ENCODE peak calls at places on chromosomes 11 and 22, in ten cellular contexts. Q, R, B, X, Z, J, N, O, K and L are unnamed samples.

GRCh38 chr11:33642461-33643166 is 58.0 kb downstream of the C11orf91 start:
- DNase-seq in Q (no peak), R (no peak), B (no peak), X (no peak), Z (no peak), J (no peak), N (no peak), O (no peak), K (no peak), L (no peak)

GRCh38 chr11:3138178-3139085 is 26.7 kb downstream of the OSBPL5 start:
- DNase-seq in Q (no peak), R (peak), B (no peak), X (no peak), Z (no peak), J (peak), N (no peak), O (no peak), K (no peak), L (no peak)

GRCh38 chr22:35421121-35421520 is 21.2 kb downstream of the MCM5 start:
- DNase-seq in Q (no peak), R (no peak), B (no peak), X (no peak), Z (no peak), J (no peak), N (no peak), O (no peak), K (no peak), L (no peak)

GRCh38 chr11:76166314-76166713 is 40.0 kb downstream of the WNT11 start:
- DNase-seq in Q (no peak), R (no peak), B (no peak), X (no peak), Z (no peak), J (no peak), N (no peak), O (no peak), K (no peak), L (no peak)

GRCh38 chr22:43658823-43659222 is 153.3 kb downstream of the EFCAB6 start:
- DNase-seq in Q (no peak), R (no peak), B (no peak), X (no peak), Z (no peak), J (no peak), N (no peak), O (no peak), K (no peak), L (no peak)

GRCh38 chr22:44782286-44782830 is 30.0 kb downstream of the ARHGAP8 start:
- DNase-seq in Q (no peak), R (no peak), B (no peak), X (no peak), Z (peak), J (no peak), N (no peak), O (peak), K (no peak), L (no peak)

GRCh38 chr11:120931057-120931779 is 92.7 kb upstream of the TBCEL start:
- DNase-seq in Q (no peak), R (no peak), B (no peak), X (peak), Z (no peak), J (no peak), N (no peak), O (no peak), K (no peak), L (no peak)

GRCh38 chr11:125221499-125221898 is 56.9 kb downstream of the PKNOX2 start:
- DNase-seq in Q (no peak), R (no peak), B (no peak), X (no peak), Z (no peak), J (no peak), N (no peak), O (no peak), K (no peak), L (no peak)

GRCh38 chr11:287821-288327 is 1.1 kb upstream of the PGGHG start:
- DNase-seq in Q (peak), R (peak), B (no peak), X (no peak), Z (no peak), J (peak), N (peak), O (no peak), K (no peak), L (no peak)

GRCh38 chr11:114285599-114285998 is 10.6 kb upstream of the NNMT start:
- DNase-seq in Q (no peak), R (no peak), B (peak), X (no peak), Z (no peak), J (no peak), N (no peak), O (no peak), K (no peak), L (no peak)

GRCh38 chr11:16454284-16454683 is 97.9 kb upstream of the SOX6 start:
- DNase-seq in Q (no peak), R (no peak), B (peak), X (no peak), Z (no peak), J (no peak), N (no peak), O (no peak), K (no peak), L (no peak)

GRCh38 chr11:67356867-67357561 is 3.7 kb upstream of the POLD4 start:
- DNase-seq in Q (peak), R (peak), B (peak), X (peak), Z (peak), J (peak), N (peak), O (peak), K (no peak), L (peak)
- H3K4me3 ChIP-seq in Q (no peak), R (no peak), B (no peak), X (peak), Z (no peak), J (no peak), N (no peak), O (peak), K (no peak), L (no peak)

DNA sequence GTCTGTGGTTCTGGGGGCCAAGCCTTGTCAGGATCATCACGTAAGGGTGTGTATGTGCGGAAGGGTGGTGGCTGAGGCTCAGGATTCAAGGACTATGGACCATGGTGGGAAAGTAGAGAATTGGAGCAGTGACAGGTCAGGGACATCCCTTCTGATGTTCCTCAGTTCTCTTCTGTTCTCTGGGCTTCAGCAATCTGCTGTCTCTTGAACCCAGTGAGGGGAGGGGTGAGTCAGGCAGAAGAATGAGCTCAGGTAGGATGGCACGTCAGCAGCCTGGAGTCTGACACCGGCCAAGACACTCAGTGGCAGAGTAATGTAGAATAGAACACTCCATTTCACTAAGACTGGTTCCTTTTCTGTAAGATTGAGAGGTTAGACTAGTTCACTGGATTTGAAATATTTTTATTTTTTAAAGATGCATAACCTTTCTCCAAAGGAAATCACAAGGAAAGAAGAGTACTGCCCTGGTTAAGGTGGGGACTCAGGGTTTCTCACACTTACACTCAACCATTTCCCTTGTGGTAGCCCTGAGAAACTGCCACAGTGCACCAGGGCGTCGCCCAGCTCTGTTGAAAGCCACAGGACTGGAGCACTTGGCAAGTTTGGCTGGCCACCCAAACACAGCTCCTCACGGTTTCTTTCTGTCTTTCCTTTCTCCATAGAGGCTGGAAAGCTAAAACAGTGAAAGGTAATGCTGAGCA is 23.2 kb upstream of the MICAL2 start:
- DNase-seq in Q (no peak), R (no peak), B (peak), X (no peak), Z (no peak), J (no peak), N (no peak), O (peak), K (no peak), L (no peak)
- TF ChIP-seq CTCF in Q (no peak), R (no peak), B (peak), X (no peak), Z (no peak), J (no peak), N (peak), O (no peak), K (no peak), L (no peak)

GRCh38 chr22:41596776-41597634 is 7.4 kb upstream of the PMM1 start:
- DNase-seq in Q (peak), R (peak), B (peak), X (peak), Z (peak), J (peak), N (peak), O (peak), K (peak), L (peak)
- H3K27ac ChIP-seq in Q (peak), R (no peak), B (no peak), X (no peak), Z (peak), J (peak), N (peak), O (no peak), K (peak), L (peak)

GRCh38 chr11:131910491-131911387 is 540.3 kb downstream of the NTM start:
- DNase-seq in Q (no peak), R (no peak), B (peak), X (no peak), Z (no peak), J (no peak), N (no peak), O (no peak), K (no peak), L (no peak)
- H3K4me3 ChIP-seq in Q (peak), R (no peak), B (peak), X (no peak), Z (no peak), J (peak), N (no peak), O (peak), K (peak), L (peak)

DNA sequence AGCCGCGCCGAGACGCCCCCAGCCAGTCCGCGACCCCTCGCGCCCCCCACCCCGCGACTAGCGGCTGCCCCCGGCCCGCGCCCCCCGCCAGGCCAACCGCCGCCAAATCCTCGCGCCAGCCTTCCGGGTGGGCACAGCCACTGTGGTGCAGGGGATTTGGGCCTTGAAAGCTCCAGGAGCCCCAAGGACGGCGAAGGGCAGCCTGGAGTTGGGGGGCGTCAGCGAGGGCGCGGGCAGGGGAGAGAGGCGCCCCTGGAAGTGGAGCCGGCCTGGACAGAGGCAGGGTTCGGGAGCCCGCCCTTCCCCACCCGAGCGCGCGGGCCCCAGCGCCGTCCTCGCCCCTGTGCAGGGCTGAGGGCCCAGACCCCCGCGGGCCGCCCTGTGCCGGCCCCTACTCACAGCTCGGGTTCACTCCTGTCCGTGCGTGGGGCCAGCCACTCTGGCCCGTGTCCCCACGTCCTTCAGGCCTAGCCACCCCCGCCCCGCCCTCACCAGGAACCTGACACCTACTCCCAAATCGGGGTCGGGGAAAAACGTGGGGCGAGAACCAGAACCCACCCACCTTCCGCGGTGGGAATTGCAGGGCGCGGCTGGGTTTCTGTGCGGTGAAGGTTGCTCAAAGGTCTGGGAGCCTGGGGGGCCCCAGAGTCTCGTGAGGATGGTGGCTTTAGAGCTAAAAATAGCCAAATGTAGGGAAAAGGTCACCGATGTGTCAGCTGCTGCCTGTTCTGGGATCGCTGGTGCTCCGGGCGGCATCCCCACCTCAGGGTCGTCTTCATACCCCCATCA is at the start of gene CPT1B:
- DNase-seq in Q (peak), R (no peak), B (peak), X (no peak), Z (no peak), J (no peak), N (no peak), O (no peak), K (no peak), L (no peak)
- TF ChIP-seq CTCF in Q (no peak), R (no peak), B (no peak), X (no peak), Z (no peak), J (no peak), N (no peak), O (no peak), K (no peak), L (no peak)

DNA sequence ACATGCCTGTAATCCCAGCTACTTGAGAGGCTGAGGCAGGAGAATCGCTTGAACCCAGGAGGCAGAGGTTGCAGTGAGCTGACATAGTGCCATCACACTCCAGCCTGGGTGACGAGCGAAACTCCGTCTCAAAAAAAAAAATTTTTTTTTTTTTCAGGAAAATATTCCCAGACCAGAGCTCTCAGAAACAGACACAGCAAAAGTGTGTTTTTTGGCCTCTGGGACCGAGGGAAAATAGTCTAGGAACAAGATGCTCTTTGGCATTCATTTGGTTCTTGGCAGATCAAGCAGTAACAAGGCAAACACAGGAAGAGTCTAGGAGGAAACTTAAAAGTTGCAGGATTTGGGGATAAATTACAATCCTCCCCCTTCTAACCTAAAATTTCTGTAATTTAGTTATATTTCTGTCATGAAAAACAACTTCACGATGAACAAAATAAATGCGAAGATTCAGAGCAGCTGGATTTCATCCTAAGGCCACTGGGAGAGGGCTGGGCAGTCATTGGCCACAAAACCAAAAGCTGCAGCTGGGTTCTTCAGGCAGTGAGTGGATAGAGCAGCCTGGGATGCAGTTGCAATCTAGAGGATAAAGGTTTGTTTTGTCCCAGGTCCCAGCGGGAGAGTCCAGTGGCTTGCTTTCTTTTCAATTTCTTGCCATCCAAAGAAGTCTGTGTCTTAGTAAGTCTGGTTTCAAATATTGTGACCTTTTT is 19.7 kb downstream of the ATG16L2 start:
- DNase-seq in Q (peak), R (no peak), B (no peak), X (no peak), Z (no peak), J (no peak), N (no peak), O (no peak), K (peak), L (peak)
- H3K27ac ChIP-seq in Q (peak), R (peak), B (no peak), X (no peak), Z (no peak), J (peak), N (peak), O (no peak), K (peak), L (peak)